ENCODE peak calls at places on chromosomes 5 and 9, in seven cellular contexts. B is fibroblast of mammary gland, A is A673, Q is cardiac muscle cell, D is esophagus muscularis mucosa, X is mammary epithelial cell, O is fibroblast of lung. Y is an unnamed sample.

GRCh38 chr5:170293273-170293672 is 4.3 kb downstream of the LCP2 start:
- DNase-seq in D (no peak), A (no peak), Q (no peak), B (no peak), O (no peak), X (no peak), Y (no peak)

GRCh38 chr5:73233461-73234151 is 60.6 kb downstream of the TMEM174 start:
- DNase-seq in D (no peak), O (peak), X (no peak), Q (no peak), A (no peak), B (no peak), Y (no peak)

GRCh38 chr5:172385661-172386187 is 68.6 kb downstream of the SH3PXD2B start:
- DNase-seq in A (no peak), Q (no peak), X (no peak), D (no peak), O (no peak), B (no peak), Y (no peak)

GRCh38 chr9:33162721-33163311 is 4.3 kb downstream of the B4GALT1 start:
- DNase-seq in D (no peak), O (peak), Q (peak), X (peak), A (peak), B (peak), Y (peak)

GRCh38 chr9:114895605-114896004 is 34.8 kb downstream of the TNFSF8 start:
- DNase-seq in O (peak), B (peak), D (peak), A (no peak), X (no peak), Q (peak), Y (no peak)

GRCh38 chr5:76104027-76104426 is 20.8 kb downstream of the SV2C start:
- DNase-seq in X (peak), B (no peak), A (peak), O (peak), D (no peak), Q (peak), Y (peak)

GRCh38 chr5:78540335-78541057 is 108.1 kb downstream of the LHFPL2 start:
- DNase-seq in Q (no peak), X (peak), B (no peak), O (peak), D (no peak), A (no peak), Y (no peak)

GRCh38 chr5:88808153-88808552 is 74.8 kb downstream of the MEF2C start:
- DNase-seq in B (no peak), A (no peak), X (no peak), Q (no peak), O (no peak), D (no peak), Y (no peak)

GRCh38 chr9:87237337-87237736 is 260.3 kb upstream of the DAPK1 start:
- DNase-seq in B (peak), X (no peak), D (peak), A (no peak), Q (no peak), O (peak), Y (no peak)

GRCh38 chr9:2727966-2728613 is 10.8 kb downstream of the KCNV2 start:
- DNase-seq in O (peak), A (peak), X (peak), Q (peak), B (peak), D (no peak), Y (peak)

GRCh38 chr9:93256878-93257807 is 73.2 kb downstream of the WNK2 start:
- DNase-seq in B (no peak), A (no peak), O (no peak), X (no peak), D (no peak), Q (no peak), Y (no peak)

GRCh38 chr5:88140396-88140862 is 128.2 kb downstream of the TMEM161B start:
- DNase-seq in Q (no peak), A (no peak), O (peak), X (no peak), B (no peak), D (no peak), Y (no peak)

GRCh38 chr5:6372251-6373080 is 5.9 kb downstream of the MED10 start:
- DNase-seq in X (no peak), A (no peak), D (no peak), B (no peak), Q (no peak), O (no peak), Y (no peak)

GRCh38 chr5:146965781-146966659 is 87.5 kb upstream of the PPP2R2B start:
- DNase-seq in O (peak), A (peak), X (peak), D (no peak), Q (peak), B (peak), Y (peak)

GRCh38 chr5:24986326-24986725 is 341.5 kb upstream of the CDH10 start:
- DNase-seq in X (no peak), B (no peak), O (no peak), D (no peak), Q (no peak), A (no peak), Y (no peak)

GRCh38 chr9:96620832-96621269 is 1.2 kb upstream of the CDC14B start:
- DNase-seq in X (no peak), B (no peak), A (no peak), D (peak), O (no peak), Q (no peak), Y (no peak)

GRCh38 chr5:2024986-2025721 is 142.4 kb upstream of the IRX4 start:
- DNase-seq in O (no peak), B (peak), D (peak), Q (no peak), A (no peak), X (no peak), Y (no peak)

GRCh38 chr5:139788294-139788875 is 7.2 kb upstream of the PSD2 start:
- DNase-seq in B (no peak), Q (no peak), X (no peak), D (no peak), A (no peak), O (no peak), Y (no peak)

GRCh38 chr9:22142681-22143080 is 133.6 kb upstream of the CDKN2B start:
- DNase-seq in X (peak), A (no peak), Q (peak), D (no peak), B (peak), O (peak), Y (peak)

GRCh38 chr9:133958756-133959155 is 33.4 kb downstream of the VAV2 start:
- DNase-seq in X (no peak), A (no peak), D (no peak), Q (no peak), O (no peak), B (no peak), Y (peak)

GRCh38 chr5:64690417-64691151 is at the start of gene SHISAL2B:
- DNase-seq in D (no peak), A (peak), B (peak), O (peak), Q (peak), X (peak), Y (no peak)

GRCh38 chr5:109693535-109694152 is 3.9 kb downstream of the MAN2A1 start:
- DNase-seq in O (peak), D (no peak), A (no peak), Q (peak), B (peak), X (peak), Y (peak)

GRCh38 chr5:16673241-16673998 is 56.6 kb upstream of the RETREG1 start:
- DNase-seq in O (no peak), B (no peak), D (peak), Q (peak), A (no peak), X (no peak), Y (no peak)

GRCh38 chr5:72246239-72246580 is 73.8 kb downstream of the MRPS27 start:
- DNase-seq in A (peak), X (no peak), O (peak), D (no peak), Q (no peak), B (peak), Y (peak)

GRCh38 chr5:53557386-53557785 is 3.1 kb upstream of the NDUFS4 start:
- DNase-seq in D (no peak), A (no peak), B (peak), X (peak), Q (no peak), O (peak), Y (peak)

GRCh38 chr5:88769165-88769564 is 113.8 kb downstream of the MEF2C start:
- DNase-seq in Q (peak), X (no peak), B (peak), D (no peak), O (peak), A (no peak), Y (no peak)

GRCh38 chr5:157492886-157493285 is 32.9 kb downstream of the NIPAL4 start:
- DNase-seq in Q (no peak), A (no peak), O (no peak), X (no peak), D (no peak), B (no peak), Y (no peak)

GRCh38 chr9:37784291-37784639 is 599 bp downstream of the EXOSC3 start:
- DNase-seq in D (no peak), A (no peak), Q (no peak), B (peak), O (no peak), X (peak), Y (no peak)

GRCh38 chr5:14687023-14687665 is 22.6 kb downstream of the OTULIN start:
- DNase-seq in A (no peak), Q (peak), O (peak), B (no peak), X (peak), D (no peak), Y (peak)

GRCh38 chr9:126992427-126992826 is 77.8 kb downstream of the RALGPS1 start:
- DNase-seq in B (no peak), D (no peak), A (no peak), Q (no peak), O (no peak), X (no peak), Y (no peak)

GRCh38 chr5:100595152-100595811 is 60.1 kb downstream of the FAM174A start:
- DNase-seq in X (peak), A (peak), B (peak), Q (peak), D (no peak), O (peak), Y (peak)

GRCh38 chr9:103799959-103800358 is 294.1 kb upstream of the SMC2 start:
- DNase-seq in A (no peak), X (no peak), B (no peak), O (no peak), D (no peak), Q (no peak), Y (no peak)
- TF ChIP-seq CTCF in A (no peak), X (no peak), B (no peak), O (no peak), D (no peak), Q (no peak), Y (no peak)

DNA sequence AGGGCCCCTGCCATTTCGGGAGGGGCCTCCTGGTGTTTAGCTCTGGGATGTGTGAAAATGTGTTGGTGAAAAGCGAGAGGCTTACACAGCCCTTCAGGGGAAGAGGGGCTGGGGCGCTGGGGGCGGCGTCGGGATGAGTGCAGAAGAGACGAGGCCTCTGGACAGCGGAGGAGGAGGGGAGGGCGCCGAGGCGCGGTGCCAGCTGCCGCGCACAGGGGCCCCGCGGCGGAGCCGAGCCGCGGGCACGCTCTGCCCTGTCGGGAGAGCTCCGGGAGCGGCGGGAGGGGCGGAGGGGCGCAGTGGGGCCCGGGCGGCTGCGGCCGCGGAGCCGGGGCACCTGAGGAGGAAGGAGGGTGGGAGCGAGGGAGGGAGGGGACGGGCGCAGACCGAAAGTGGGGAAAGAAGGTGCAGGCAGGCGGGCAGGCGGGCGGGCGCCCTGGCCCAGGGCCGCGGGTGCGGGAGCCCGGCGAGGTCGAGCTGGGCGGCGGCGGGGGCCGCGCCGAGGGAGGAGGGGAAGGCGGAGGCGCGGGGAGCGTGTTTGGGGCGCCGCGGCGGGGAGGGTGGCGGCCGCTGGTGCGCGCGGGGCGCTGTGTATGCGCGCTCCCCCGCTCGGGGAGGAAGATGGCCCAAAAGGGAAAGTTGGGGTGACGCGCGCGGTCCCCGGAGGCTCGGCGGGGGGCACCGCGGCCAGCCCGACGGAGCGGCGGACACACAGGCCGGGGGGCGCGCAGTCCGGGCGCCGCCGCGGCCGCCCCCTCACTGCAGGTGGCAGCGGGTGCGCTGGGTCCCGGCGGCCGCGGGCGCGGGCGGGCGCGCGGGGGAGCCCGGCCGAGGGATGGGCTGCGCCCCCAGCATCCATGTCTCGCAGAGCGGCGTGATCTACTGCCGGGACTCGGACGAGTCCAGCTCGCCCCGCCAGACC is at the start of gene PDE8B:
- DNase-seq in D (no peak), Q (no peak), A (no peak), B (no peak), O (no peak), X (no peak), Y (no peak)
- H3K4me3 ChIP-seq in D (peak), Q (peak), A (peak), B (no peak), O (peak), X (no peak), Y (no peak)

GRCh38 chr5:55231029-55231475 is 2.4 kb downstream of the CCNO start:
- DNase-seq in B (no peak), A (no peak), Q (no peak), D (no peak), O (no peak), X (no peak), Y (no peak)

GRCh38 chr5:55231476-55232193 is 1.8 kb downstream of the CCNO start:
- DNase-seq in B (no peak), X (no peak), Q (peak), D (peak), O (peak), A (no peak), Y (no peak)

GRCh38 chr5:55232194-55232984 is 1.0 kb downstream of the CCNO start:
- DNase-seq in D (peak), O (peak), B (peak), X (peak), Q (peak), A (peak), Y (peak)

GRCh38 chr5:55234171-55234700 is 828 bp upstream of the CCNO start:
- DNase-seq in O (peak), B (peak), X (peak), Q (peak), D (peak), A (peak), Y (peak)

DNA sequence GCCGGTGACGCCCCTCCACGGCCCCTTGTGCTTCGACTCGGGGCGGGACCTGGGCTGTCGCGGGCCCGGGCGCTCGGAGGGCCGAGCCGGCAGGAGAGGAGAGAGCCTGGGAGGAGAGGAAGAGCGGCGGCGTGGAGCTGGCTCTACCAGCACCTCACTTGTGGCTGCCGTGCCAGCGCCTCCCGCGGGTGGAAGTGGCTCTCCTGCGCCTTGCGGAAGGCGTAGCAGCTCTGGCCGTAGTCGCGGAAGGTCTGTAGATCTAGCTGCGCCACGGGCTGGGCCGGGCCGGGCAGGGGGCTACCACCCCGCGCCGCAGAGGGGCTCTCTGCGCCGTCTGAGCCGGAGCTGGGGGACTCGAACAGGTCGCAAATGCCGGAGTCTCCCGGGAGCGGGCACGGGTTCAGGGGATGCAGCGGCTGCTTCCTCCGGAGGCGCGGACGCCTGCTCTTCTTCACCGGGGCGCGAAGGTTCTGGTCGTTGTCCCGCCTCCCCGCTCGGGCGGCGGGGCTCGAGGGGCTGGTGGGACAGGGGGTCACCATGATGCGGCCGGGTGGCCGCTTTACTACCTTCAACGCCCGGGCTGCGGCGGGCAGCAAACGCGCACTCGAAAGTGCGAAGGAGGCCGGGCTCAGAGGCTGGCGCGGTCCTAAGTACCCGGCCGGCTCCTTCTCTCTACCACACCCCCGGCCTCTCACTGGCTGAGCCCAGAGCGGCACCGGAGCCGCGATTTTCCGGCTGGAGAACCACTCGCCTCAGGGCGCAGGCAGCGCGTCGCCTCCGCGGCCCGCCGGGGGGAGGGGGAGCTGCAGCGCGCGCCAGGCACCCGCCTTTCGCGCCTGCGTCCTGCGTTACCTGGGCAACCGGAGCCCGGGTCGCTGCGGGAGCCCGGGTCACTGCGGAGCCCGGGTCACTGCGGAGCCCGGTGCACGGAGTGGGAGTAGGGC is at the start of gene CCNO:
- DNase-seq in Q (peak), B (peak), O (peak), D (peak), X (peak), A (peak), Y (peak)
- TF ChIP-seq CTCF in Q (no peak), B (no peak), O (no peak), D (peak), X (no peak), A (peak), Y (peak)

DNA sequence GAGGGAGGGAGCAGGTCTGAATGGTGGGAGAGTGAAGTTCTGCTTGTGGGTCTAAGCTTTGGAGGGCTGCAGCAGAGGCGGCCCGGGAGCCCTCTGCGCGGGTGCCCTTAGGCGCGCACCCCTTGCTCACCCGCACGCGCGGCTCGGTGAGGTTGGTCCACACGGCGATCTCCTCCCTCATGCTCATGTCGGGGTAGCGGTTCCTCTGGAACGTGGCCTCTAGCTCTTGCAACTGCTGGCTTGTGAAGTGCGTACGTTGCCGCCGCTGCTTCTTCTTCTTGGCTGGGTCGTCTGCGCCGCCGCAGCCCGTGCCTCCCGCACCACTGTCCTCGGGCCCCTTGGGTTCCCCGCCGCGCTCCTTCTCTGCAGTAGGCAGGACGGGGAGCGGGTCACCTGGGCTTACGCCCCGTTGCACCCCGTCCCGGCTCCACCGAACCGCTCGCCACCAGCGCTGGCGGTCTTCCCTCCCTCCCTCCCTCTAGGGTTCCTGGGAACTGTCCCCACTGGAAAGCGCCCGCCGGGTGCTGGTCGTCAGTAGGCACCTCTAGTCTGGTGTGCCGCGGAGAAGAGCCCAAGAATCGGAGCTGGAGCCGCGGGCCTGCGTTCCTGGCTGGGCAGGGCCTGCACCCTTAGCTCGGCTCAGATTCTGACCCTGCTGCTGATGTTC is 2.7 kb downstream of the PITX1 start:
- DNase-seq in Q (no peak), D (no peak), X (no peak), A (no peak), O (no peak), B (no peak), Y (no peak)
- H3K4me3 ChIP-seq in Q (no peak), D (peak), X (no peak), A (no peak), O (no peak), B (no peak), Y (peak)